ENCODE peak calls at places on chromosomes 11 and 22, in four cellular contexts. One of them, this sample, is unnamed.

GRCh38 chr11:7977251-7977917 is 9.8 kb upstream of the EIF3F start:
- DNase-seq in fibroblast of pulmonary artery: peak
- DNase-seq in IMR-90: peak
- DNase-seq in cardiac muscle cell: peak
- DNase-seq in this sample: no peak

GRCh38 chr11:64242920-64243854 is 2.3 kb downstream of the FKBP2 start:
- DNase-seq in fibroblast of pulmonary artery: no peak
- DNase-seq in IMR-90: no peak
- DNase-seq in cardiac muscle cell: no peak
- DNase-seq in this sample: no peak

GRCh38 chr22:49998718-49999062 is 13.9 kb downstream of the IL17REL start:
- DNase-seq in fibroblast of pulmonary artery: no peak
- DNase-seq in IMR-90: no peak
- DNase-seq in cardiac muscle cell: no peak
- DNase-seq in this sample: no peak

GRCh38 chr11:124115782-124116616 is 749 bp downstream of the VWA5A start:
- DNase-seq in fibroblast of pulmonary artery: no peak
- DNase-seq in IMR-90: no peak
- DNase-seq in cardiac muscle cell: no peak
- DNase-seq in this sample: no peak

GRCh38 chr11:26994579-26995210 is 783 bp downstream of the FIBIN start:
- DNase-seq in fibroblast of pulmonary artery: no peak
- DNase-seq in IMR-90: no peak
- DNase-seq in cardiac muscle cell: peak
- DNase-seq in this sample: no peak

GRCh38 chr11:94325681-94326080 is 21.3 kb downstream of the IZUMO1R start:
- DNase-seq in fibroblast of pulmonary artery: peak
- DNase-seq in IMR-90: peak
- DNase-seq in cardiac muscle cell: peak
- DNase-seq in this sample: no peak

GRCh38 chr11:45560935-45561330 is 104.5 kb downstream of the CHST1 start:
- DNase-seq in fibroblast of pulmonary artery: no peak
- DNase-seq in IMR-90: no peak
- DNase-seq in cardiac muscle cell: no peak
- DNase-seq in this sample: no peak

GRCh38 chr22:19632671-19633148 is 81.6 kb upstream of the SEPTIN5 start:
- DNase-seq in fibroblast of pulmonary artery: no peak
- DNase-seq in IMR-90: no peak
- DNase-seq in cardiac muscle cell: no peak
- DNase-seq in this sample: no peak

GRCh38 chr11:113162590-113162961 is 151.8 kb upstream of the TTC12 start:
- DNase-seq in fibroblast of pulmonary artery: peak
- DNase-seq in IMR-90: no peak
- DNase-seq in cardiac muscle cell: peak
- DNase-seq in this sample: no peak

GRCh38 chr11:84381666-84382065 is 1095.5 kb upstream of the CCDC90B start:
- DNase-seq in fibroblast of pulmonary artery: no peak
- DNase-seq in IMR-90: no peak
- DNase-seq in cardiac muscle cell: no peak
- DNase-seq in this sample: no peak

GRCh38 chr11:61954106-61955030 is 4.2 kb downstream of the BEST1 start:
- DNase-seq in fibroblast of pulmonary artery: no peak
- DNase-seq in IMR-90: no peak
- DNase-seq in cardiac muscle cell: peak
- DNase-seq in this sample: no peak

GRCh38 chr22:19042285-19043110 is 79.7 kb downstream of the DGCR2 start:
- DNase-seq in fibroblast of pulmonary artery: no peak
- DNase-seq in IMR-90: no peak
- DNase-seq in cardiac muscle cell: no peak
- DNase-seq in this sample: no peak

GRCh38 chr11:5367461-5368074 is 16.0 kb upstream of the OR51M1 start:
- DNase-seq in fibroblast of pulmonary artery: peak
- DNase-seq in IMR-90: peak
- DNase-seq in cardiac muscle cell: peak
- DNase-seq in this sample: no peak

GRCh38 chr22:37018815-37019308 is 385 bp downstream of the TST start:
- DNase-seq in fibroblast of pulmonary artery: peak
- DNase-seq in IMR-90: peak
- DNase-seq in cardiac muscle cell: peak
- DNase-seq in this sample: peak

GRCh38 chr22:19873138-19873959 is 18.7 kb upstream of the GNB1L start:
- DNase-seq in fibroblast of pulmonary artery: no peak
- DNase-seq in IMR-90: no peak
- DNase-seq in cardiac muscle cell: no peak
- DNase-seq in this sample: peak

GRCh38 chr11:59551651-59552521 is 40.5 kb downstream of the OR4D9 start:
- DNase-seq in fibroblast of pulmonary artery: peak
- DNase-seq in IMR-90: peak
- DNase-seq in cardiac muscle cell: peak
- DNase-seq in this sample: no peak

GRCh38 chr11:125179895-125180294 is 15.3 kb downstream of the PKNOX2 start:
- DNase-seq in fibroblast of pulmonary artery: no peak
- DNase-seq in IMR-90: no peak
- DNase-seq in cardiac muscle cell: no peak
- DNase-seq in this sample: no peak

GRCh38 chr11:44999068-44999467 is 48.4 kb upstream of the TP53I11 start:
- DNase-seq in fibroblast of pulmonary artery: no peak
- DNase-seq in IMR-90: no peak
- DNase-seq in cardiac muscle cell: no peak
- DNase-seq in this sample: no peak

GRCh38 chr11:27703453-27703852 is 3.2 kb upstream of the BDNF start:
- DNase-seq in fibroblast of pulmonary artery: peak
- DNase-seq in IMR-90: peak
- DNase-seq in cardiac muscle cell: peak
- DNase-seq in this sample: no peak

GRCh38 chr22:36936362-36937116 is 23.1 kb downstream of the CSF2RB start:
- DNase-seq in fibroblast of pulmonary artery: no peak
- DNase-seq in IMR-90: no peak
- DNase-seq in cardiac muscle cell: no peak
- DNase-seq in this sample: no peak

GRCh38 chr22:48952256-48953102 is 875.2 kb downstream of the BRD1 start:
- DNase-seq in fibroblast of pulmonary artery: no peak
- DNase-seq in IMR-90: no peak
- DNase-seq in cardiac muscle cell: no peak
- DNase-seq in this sample: no peak

GRCh38 chr11:3083321-3083720 is 26.1 kb upstream of the CARS1 start:
- DNase-seq in fibroblast of pulmonary artery: no peak
- DNase-seq in IMR-90: no peak
- DNase-seq in cardiac muscle cell: no peak
- DNase-seq in this sample: no peak

GRCh38 chr22:29342577-29343312 is 27.2 kb upstream of the RASL10A start:
- DNase-seq in fibroblast of pulmonary artery: no peak
- DNase-seq in IMR-90: no peak
- DNase-seq in cardiac muscle cell: no peak
- DNase-seq in this sample: no peak

GRCh38 chr22:33496112-33496511 is 424.2 kb downstream of the LARGE1 start:
- DNase-seq in fibroblast of pulmonary artery: no peak
- DNase-seq in IMR-90: no peak
- DNase-seq in cardiac muscle cell: no peak
- DNase-seq in this sample: no peak
- TF ChIP-seq CTCF in fibroblast of pulmonary artery: no peak
- TF ChIP-seq CTCF in IMR-90: no peak
- TF ChIP-seq CTCF in cardiac muscle cell: no peak
- TF ChIP-seq CTCF in this sample: no peak

DNA sequence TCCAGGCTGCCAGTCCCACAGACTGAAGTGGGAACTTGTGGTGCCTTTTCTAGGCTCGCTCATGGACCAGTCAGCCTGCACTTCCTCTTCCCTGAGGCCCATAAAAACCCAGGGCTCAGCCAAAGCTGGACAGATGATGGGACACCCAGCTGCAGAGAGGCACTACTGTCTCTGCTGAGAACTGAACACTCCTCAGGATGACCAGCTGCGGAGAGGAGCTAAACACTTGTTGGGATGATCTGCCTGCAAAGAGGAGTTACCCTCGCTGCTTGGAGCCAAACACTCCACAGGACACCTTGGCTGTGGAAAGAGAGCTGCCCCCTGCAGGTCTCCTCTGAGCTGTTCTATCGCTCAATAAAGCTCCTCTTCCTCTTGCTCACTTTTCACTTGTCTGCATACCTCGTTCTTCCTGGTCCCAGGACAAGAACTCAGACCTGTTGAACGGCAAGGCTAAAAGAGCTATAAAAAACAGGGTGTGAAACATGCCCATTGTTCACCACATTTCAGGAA is 465.5 kb downstream of the GUCY1A2 start:
- DNase-seq in fibroblast of pulmonary artery: no peak
- DNase-seq in IMR-90: no peak
- DNase-seq in cardiac muscle cell: no peak
- DNase-seq in this sample: no peak
- TF ChIP-seq CTCF in fibroblast of pulmonary artery: no peak
- TF ChIP-seq CTCF in IMR-90: no peak
- TF ChIP-seq CTCF in cardiac muscle cell: no peak
- TF ChIP-seq CTCF in this sample: no peak

GRCh38 chr22:38468761-38469305 is 937 bp downstream of the KDELR3 start:
- DNase-seq in fibroblast of pulmonary artery: no peak
- DNase-seq in IMR-90: no peak
- DNase-seq in cardiac muscle cell: no peak
- DNase-seq in this sample: no peak

GRCh38 chr22:38469306-38469781 is 1.4 kb downstream of the KDELR3 start:
- DNase-seq in fibroblast of pulmonary artery: no peak
- DNase-seq in IMR-90: no peak
- DNase-seq in cardiac muscle cell: no peak
- DNase-seq in this sample: no peak

GRCh38 chr22:38467438-38467903 is 425 bp upstream of the KDELR3 start:
- DNase-seq in fibroblast of pulmonary artery: no peak
- DNase-seq in IMR-90: no peak
- DNase-seq in cardiac muscle cell: no peak
- DNase-seq in this sample: no peak

GRCh38 chr22:38465673-38466490 is 2.0 kb upstream of the KDELR3 start:
- DNase-seq in fibroblast of pulmonary artery: no peak
- DNase-seq in IMR-90: no peak
- DNase-seq in cardiac muscle cell: no peak
- DNase-seq in this sample: no peak

GRCh38 chr22:38467904-38468760 is at the start of gene KDELR3:
- DNase-seq in fibroblast of pulmonary artery: peak
- DNase-seq in IMR-90: peak
- DNase-seq in cardiac muscle cell: peak
- DNase-seq in this sample: peak
- TF ChIP-seq CTCF in fibroblast of pulmonary artery: peak
- TF ChIP-seq CTCF in IMR-90: peak
- TF ChIP-seq CTCF in cardiac muscle cell: peak
- TF ChIP-seq CTCF in this sample: no peak

GRCh38 chr22:30890689-30891442 is 77.7 kb downstream of the MORC2 start:
- DNase-seq in fibroblast of pulmonary artery: peak
- DNase-seq in IMR-90: peak
- DNase-seq in cardiac muscle cell: peak
- DNase-seq in this sample: no peak
- TF ChIP-seq CTCF in fibroblast of pulmonary artery: peak
- TF ChIP-seq CTCF in IMR-90: peak
- TF ChIP-seq CTCF in cardiac muscle cell: peak
- TF ChIP-seq CTCF in this sample: no peak

GRCh38 chr11:116567721-116568242 is 205.0 kb downstream of the BUD13 start:
- DNase-seq in fibroblast of pulmonary artery: no peak
- DNase-seq in IMR-90: no peak
- DNase-seq in cardiac muscle cell: no peak
- DNase-seq in this sample: no peak

GRCh38 chr11:116558504-116559252 is 214.1 kb downstream of the BUD13 start:
- DNase-seq in fibroblast of pulmonary artery: peak
- DNase-seq in IMR-90: peak
- DNase-seq in cardiac muscle cell: peak
- DNase-seq in this sample: no peak

GRCh38 chr11:116563713-116564050 is 209.1 kb downstream of the BUD13 start:
- DNase-seq in fibroblast of pulmonary artery: no peak
- DNase-seq in IMR-90: no peak
- DNase-seq in cardiac muscle cell: no peak
- DNase-seq in this sample: no peak

GRCh38 chr11:116557261-116557660 is 215.5 kb downstream of the BUD13 start:
- DNase-seq in fibroblast of pulmonary artery: no peak
- DNase-seq in IMR-90: no peak
- DNase-seq in cardiac muscle cell: no peak
- DNase-seq in this sample: no peak

DNA sequence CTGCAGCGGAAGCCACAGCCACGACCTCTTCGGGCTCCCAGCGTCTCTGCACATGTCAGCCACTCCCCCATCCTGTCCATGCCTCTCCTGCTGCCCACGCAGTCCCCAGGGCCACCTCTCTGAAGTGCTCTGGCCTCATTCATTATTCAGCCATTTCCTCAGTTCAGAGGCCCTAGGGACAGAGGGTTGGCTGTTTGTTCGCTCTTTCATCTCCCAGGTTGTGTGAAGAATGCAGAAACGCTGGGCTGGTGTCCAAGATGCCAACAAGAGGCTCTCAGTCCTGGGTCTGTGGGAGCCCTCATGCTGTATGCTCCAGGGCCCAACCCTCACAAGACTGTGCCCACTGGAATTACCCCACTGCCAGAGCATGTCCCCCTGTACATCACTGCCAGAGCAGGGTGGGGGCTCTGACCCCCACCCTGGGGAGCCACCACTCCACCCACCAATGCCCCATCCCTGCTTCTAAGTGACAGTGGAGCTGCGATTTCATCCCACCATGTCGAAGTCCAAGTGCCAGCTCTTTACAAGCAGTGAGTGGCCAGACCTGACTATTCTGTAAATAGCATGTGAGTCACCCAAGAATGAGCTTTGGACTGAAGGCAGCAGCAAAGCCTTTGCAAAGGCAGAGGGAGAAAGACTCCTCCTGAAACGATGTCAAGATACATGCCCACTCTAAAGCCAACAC is 209.6 kb downstream of the BUD13 start:
- DNase-seq in fibroblast of pulmonary artery: peak
- DNase-seq in IMR-90: peak
- DNase-seq in cardiac muscle cell: no peak
- DNase-seq in this sample: no peak
- TF ChIP-seq CTCF in fibroblast of pulmonary artery: no peak
- TF ChIP-seq CTCF in IMR-90: no peak
- TF ChIP-seq CTCF in cardiac muscle cell: no peak
- TF ChIP-seq CTCF in this sample: no peak

GRCh38 chr11:134932761-134933160 is 520.7 kb upstream of the B3GAT1 start:
- DNase-seq in fibroblast of pulmonary artery: no peak
- DNase-seq in IMR-90: no peak
- DNase-seq in cardiac muscle cell: no peak
- DNase-seq in this sample: no peak
- TF ChIP-seq CTCF in fibroblast of pulmonary artery: no peak
- TF ChIP-seq CTCF in IMR-90: no peak
- TF ChIP-seq CTCF in cardiac muscle cell: no peak
- TF ChIP-seq CTCF in this sample: no peak

DNA sequence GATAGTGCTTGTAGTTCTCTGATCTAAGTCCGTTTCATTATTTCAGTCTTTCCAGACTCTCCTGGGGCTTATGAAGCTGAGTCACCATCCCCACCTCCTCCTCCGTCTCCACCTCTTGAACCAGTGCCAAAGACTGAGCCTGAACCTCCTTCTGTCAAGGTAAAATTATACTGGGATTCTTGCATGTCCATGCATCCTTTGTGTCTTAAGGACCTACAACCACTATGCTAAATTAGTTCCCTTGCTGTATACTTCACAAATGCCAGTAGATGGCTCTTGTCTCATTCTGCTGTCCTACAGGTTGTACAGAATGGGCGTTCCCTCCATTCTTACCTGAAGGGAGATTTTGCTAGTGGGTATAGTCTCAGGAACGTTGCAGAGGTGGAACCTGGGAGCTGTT is 42.2 kb downstream of the POLD3 start:
- DNase-seq in fibroblast of pulmonary artery: peak
- DNase-seq in IMR-90: peak
- DNase-seq in cardiac muscle cell: peak
- DNase-seq in this sample: no peak
- TF ChIP-seq CTCF in fibroblast of pulmonary artery: peak
- TF ChIP-seq CTCF in IMR-90: peak
- TF ChIP-seq CTCF in cardiac muscle cell: peak
- TF ChIP-seq CTCF in this sample: no peak

This sample was measured in omental fat pad.